ENCODE peak calls at places on chromosomes 16 and 17, in ten cellular contexts. I, L, T, S, H, V, M, X, D and O are unnamed samples.

GRCh38 chr16:86012221-86012620 is 113.3 kb downstream of the IRF8 start:
- DNase-seq in I (no peak), L (no peak), T (no peak), S (no peak), H (no peak), V (no peak), M (peak), X (no peak), D (no peak), O (no peak)

GRCh38 chr17:59093702-59094231 is 12.9 kb downstream of the TRIM37 start:
- DNase-seq in I (no peak), L (peak), T (peak), S (no peak), H (peak), V (peak), M (no peak), X (peak), D (no peak), O (peak)

GRCh38 chr17:83079340-83079747 is at the start of gene METRNL:
- DNase-seq in I (peak), L (peak), T (peak), S (peak), H (peak), V (no peak), M (peak), X (peak), D (peak), O (peak)

GRCh38 chr17:79026345-79027273 is 2.6 kb downstream of the C1QTNF1 start:
- DNase-seq in I (no peak), L (peak), T (peak), S (no peak), H (peak), V (no peak), M (no peak), X (peak), D (no peak), O (no peak)

GRCh38 chr17:65139045-65139764 is 2.0 kb downstream of the RGS9 start:
- DNase-seq in I (no peak), L (no peak), T (no peak), S (no peak), H (no peak), V (no peak), M (no peak), X (no peak), D (no peak), O (no peak)

GRCh38 chr17:74369221-74369620 is 1.9 kb downstream of the GPR142 start:
- DNase-seq in I (no peak), L (peak), T (no peak), S (peak), H (no peak), V (no peak), M (peak), X (no peak), D (peak), O (peak)

GRCh38 chr17:66272699-66273390 is 29.6 kb upstream of the PRKCA start:
- DNase-seq in I (no peak), L (no peak), T (peak), S (no peak), H (peak), V (peak), M (peak), X (peak), D (no peak), O (no peak)

GRCh38 chr16:3129137-3130131 is 5.4 kb upstream of the ZNF213 start:
- DNase-seq in I (peak), L (peak), T (peak), S (peak), H (peak), V (no peak), M (peak), X (peak), D (peak), O (peak)

GRCh38 chr17:68289936-68290267 is 1.0 kb downstream of the SLC16A6 start:
- DNase-seq in I (no peak), L (no peak), T (no peak), S (peak), H (no peak), V (no peak), M (no peak), X (no peak), D (no peak), O (no peak)